ENCODE peak calls at places on chromosomes 6 and 20, in five cellular contexts. X is HepG2, T is H1, Y is GM12878, D is K562. W is an unnamed sample.

GRCh38 chr20:34573541-34573940 is 15.0 kb downstream of the MAP1LC3A start:
- DNase-seq in X (no peak), T (no peak), Y (no peak), D (no peak), W (no peak)

GRCh38 chr20:53148764-53149163 is 176.6 kb downstream of the TSHZ2 start:
- DNase-seq in X (no peak), T (no peak), Y (no peak), D (no peak), W (no peak)

GRCh38 chr6:136404627-136405310 is 115.1 kb upstream of the BCLAF1 start:
- DNase-seq in X (no peak), T (no peak), Y (no peak), D (no peak), W (no peak)

GRCh38 chr20:54668271-54669053 is 193.1 kb downstream of the DOK5 start:
- DNase-seq in X (peak), T (peak), Y (no peak), D (peak), W (peak)

GRCh38 chr6:47180633-47181032 is 129.1 kb downstream of the TNFRSF21 start:
- DNase-seq in X (peak), T (no peak), Y (no peak), D (no peak), W (no peak)

GRCh38 chr6:66599541-66599940 is 892.5 kb upstream of the EYS start:
- DNase-seq in X (no peak), T (no peak), Y (no peak), D (no peak), W (no peak)

GRCh38 chr6:147260091-147260490 is 55.9 kb downstream of the STXBP5 start:
- DNase-seq in X (no peak), T (no peak), Y (no peak), D (no peak), W (no peak)

GRCh38 chr6:51893356-51893755 is 194.1 kb downstream of the PKHD1 start:
- DNase-seq in X (no peak), T (no peak), Y (no peak), D (no peak), W (no peak)

GRCh38 chr6:135535989-135536414 is 38.5 kb upstream of the AHI1 start:
- DNase-seq in X (peak), T (no peak), Y (peak), D (peak), W (peak)

GRCh38 chr20:34302723-34303528 is at the start of gene AHCY:
- DNase-seq in X (peak), T (peak), Y (peak), D (peak), W (peak)

GRCh38 chr6:62716719-62717118 is 430.7 kb upstream of the KHDRBS2 start:
- DNase-seq in X (no peak), T (no peak), Y (no peak), D (no peak), W (no peak)

GRCh38 chr20:41029150-41029872 is 689 bp downstream of the TOP1 start:
- DNase-seq in X (no peak), T (peak), Y (no peak), D (peak), W (peak)

GRCh38 chr6:49257549-49257948 is 205.5 kb downstream of the MMUT start:
- DNase-seq in X (no peak), T (no peak), Y (no peak), D (no peak), W (no peak)

GRCh38 chr6:43475506-43475905 is 1.9 kb upstream of the TJAP1 start:
- DNase-seq in X (no peak), T (no peak), Y (no peak), D (no peak), W (no peak)

GRCh38 chr20:49433387-49433786 is 49.1 kb downstream of the KCNB1 start:
- DNase-seq in X (no peak), T (no peak), Y (no peak), D (no peak), W (peak)

GRCh38 chr6:107621216-107621940 is 131.5 kb downstream of the SOBP start:
- DNase-seq in X (no peak), T (no peak), Y (no peak), D (no peak), W (no peak)

GRCh38 chr20:31576751-31577150 is 28.3 kb upstream of the ID1 start:
- DNase-seq in X (no peak), T (no peak), Y (no peak), D (no peak), W (no peak)

GRCh38 chr6:24910850-24911712 is 24.7 kb downstream of the RIPOR2 start:
- DNase-seq in X (no peak), T (no peak), Y (no peak), D (no peak), W (peak)

GRCh38 chr20:34891166-34892062 is 15.0 kb downstream of the ACSS2 start:
- DNase-seq in X (no peak), T (no peak), Y (no peak), D (no peak), W (no peak)

GRCh38 chr6:443621-444175 is 52.1 kb downstream of the IRF4 start:
- DNase-seq in X (no peak), T (no peak), Y (no peak), D (no peak), W (no peak)

GRCh38 chr6:83708546-83708969 is 343 bp downstream of the SNAP91 start:
- DNase-seq in X (no peak), T (no peak), Y (no peak), D (no peak), W (peak)

GRCh38 chr6:49087372-49087771 is 375.7 kb downstream of the MMUT start:
- DNase-seq in X (no peak), T (no peak), Y (no peak), D (no peak), W (no peak)

GRCh38 chr6:159788276-159788675 is 1.1 kb downstream of the TCP1 start:
- DNase-seq in X (no peak), T (no peak), Y (no peak), D (no peak), W (no peak)

GRCh38 chr6:53159558-53159957 is 10.9 kb upstream of the GCM1 start:
- DNase-seq in X (peak), T (no peak), Y (no peak), D (no peak), W (no peak)
- TF ChIP-seq RAD21 in X (no peak), T (peak), Y (no peak), D (no peak), W (no peak)

GRCh38 chr20:62454936-62455673 is 20.7 kb downstream of the GATA5 start:
- DNase-seq in X (no peak), T (no peak), Y (no peak), D (no peak), W (no peak)
- TF ChIP-seq GABPA in X (no peak), T (no peak), Y (no peak), D (no peak), W (no peak)

GRCh38 chr20:57400821-57401564 is 9.8 kb downstream of the RBM38 start:
- DNase-seq in X (no peak), T (no peak), Y (no peak), D (no peak), W (no peak)
- TF ChIP-seq RAD21 in X (no peak), T (no peak), Y (no peak), D (no peak), W (no peak)

GRCh38 chr6:151651639-151652038 is 155.8 kb upstream of the ESR1 start:
- DNase-seq in X (no peak), T (no peak), Y (no peak), D (no peak), W (no peak)

GRCh38 chr6:151649835-151650234 is 156.0 kb downstream of the CCDC170 start:
- DNase-seq in X (peak), T (no peak), Y (no peak), D (no peak), W (no peak)

GRCh38 chr6:151652338-151652737 is 155.1 kb upstream of the ESR1 start:
- DNase-seq in X (peak), T (no peak), Y (no peak), D (no peak), W (no peak)

GRCh38 chr6:151647871-151648639 is 154.2 kb downstream of the CCDC170 start:
- DNase-seq in X (peak), T (peak), Y (no peak), D (no peak), W (no peak)
- TF ChIP-seq GABPA in X (no peak), T (no peak), Y (no peak), D (no peak), W (no peak)

GRCh38 chr6:170095273-170095976 is 195.5 kb downstream of the DLL1 start:
- DNase-seq in X (no peak), T (peak), Y (no peak), D (no peak), W (no peak)

GRCh38 chr6:170097505-170098427 is 193.1 kb downstream of the DLL1 start:
- DNase-seq in X (no peak), T (peak), Y (no peak), D (no peak), W (no peak)

GRCh38 chr6:170094686-170095272 is 196.1 kb downstream of the DLL1 start:
- DNase-seq in X (no peak), T (peak), Y (no peak), D (no peak), W (no peak)

GRCh38 chr6:170096803-170097504 is 193.9 kb downstream of the DLL1 start:
- DNase-seq in X (no peak), T (peak), Y (no peak), D (no peak), W (no peak)

GRCh38 chr6:170096191-170096802 is 194.6 kb downstream of the DLL1 start:
- DNase-seq in X (no peak), T (peak), Y (no peak), D (no peak), W (peak)
- TF ChIP-seq RAD21 in X (no peak), T (no peak), Y (no peak), D (no peak), W (no peak)

GRCh38 chr6:37988696-37989095 is 169.2 kb downstream of the ZFAND3 start:
- DNase-seq in X (no peak), T (no peak), Y (no peak), D (no peak), W (no peak)
- TF ChIP-seq GABPA in X (no peak), T (no peak), Y (no peak), D (no peak), W (no peak)

W was measured in SK-N-SH.